ENCODE peak calls at places on chromosomes 3 and 15, in five cellular contexts. K is thoracic aorta, J is tibial nerve, X is pancreas, B is HCT116. S is an unnamed sample. For H3K9me3, H3K4me1 and H3K36me3, the result is how much of the 10 kb centered on the place peaks cover.

GRCh38 chr3:127108796-127109195 is 84.1 kb upstream of the PRR23E start:
- DNase-seq in B (no peak), X (no peak), K (no peak), J (no peak), S (no peak)

GRCh38 chr3:35383719-35384555 is 255.4 kb upstream of the ARPP21 start:
- DNase-seq in X (no peak), B (no peak), K (no peak), J (no peak), S (no peak)

GRCh38 chr15:90364251-90364650 is 12.2 kb downstream of the ZNF774 start:
- DNase-seq in X (no peak), K (no peak), J (no peak), B (no peak), S (no peak)

GRCh38 chr3:61979645-61980430 is 393.5 kb downstream of the FEZF2 start:
- DNase-seq in K (no peak), B (no peak), X (no peak), J (no peak), S (no peak)

GRCh38 chr3:49359623-49360022 is 1.5 kb upstream of the GPX1 start:
- DNase-seq in J (no peak), K (no peak), X (no peak), B (no peak), S (no peak)

GRCh38 chr3:188036375-188036985 is 117.5 kb upstream of the LPP start:
- DNase-seq in X (peak), K (no peak), J (no peak), B (no peak), S (no peak)

GRCh38 chr15:58628206-58629057 is 121.1 kb downstream of the ADAM10 start:
- DNase-seq in X (no peak), K (no peak), J (no peak), B (no peak), S (no peak)

GRCh38 chr15:63104727-63105126 is 16.9 kb upstream of the LACTB start:
- DNase-seq in X (no peak), J (no peak), K (no peak), B (no peak), S (no peak)

GRCh38 chr3:42398080-42398479 is 12.3 kb downstream of the LYZL4 start:
- DNase-seq in X (no peak), J (no peak), B (no peak), K (no peak), S (no peak)

GRCh38 chr15:46900992-46901391 is 816.3 kb upstream of the SEMA6D start:
- DNase-seq in J (no peak), X (no peak), K (no peak), B (no peak), S (no peak)
- H3K9me3 ChIP-seq in J (under half), X (under half), K (under half), B (half or more), S (under half)

DNA sequence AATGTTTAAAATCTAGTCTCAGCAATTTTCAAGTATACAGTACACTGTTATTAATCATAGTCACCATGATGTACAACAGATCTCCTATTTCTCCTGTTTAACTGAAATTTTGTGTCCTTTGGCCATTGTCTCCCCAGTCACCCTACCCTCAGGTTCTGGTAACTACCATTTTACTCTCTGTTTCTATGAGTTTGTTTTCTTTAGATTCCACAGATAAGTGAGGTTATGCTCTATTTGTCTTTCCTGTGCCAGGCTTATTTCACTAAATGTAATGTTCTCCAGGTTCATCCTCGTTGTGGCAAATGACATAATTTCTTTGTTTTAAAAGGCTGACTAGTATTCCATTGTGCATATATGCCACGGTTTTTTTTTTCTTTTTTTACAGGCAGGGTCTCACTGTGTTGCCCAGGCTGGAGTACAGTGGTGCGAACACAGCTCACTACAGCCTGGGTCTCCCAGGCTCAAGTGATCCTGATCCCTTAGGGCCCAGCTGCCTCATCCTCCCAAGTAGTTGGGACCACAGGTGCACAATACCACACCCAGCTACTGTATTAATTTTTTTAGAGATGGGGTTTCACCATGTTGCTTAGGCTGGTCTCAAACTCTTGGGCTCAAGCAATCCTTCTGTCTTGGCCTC is 50.0 kb downstream of the RAB7A start:
- DNase-seq in X (no peak), B (no peak), J (no peak), K (no peak), S (no peak)
- H3K4me1 ChIP-seq in X (under half), B (under half), J (under half), K (half or more), S (under half)

GRCh38 chr3:108861401-108861800 is 38.8 kb downstream of the TRAT1 start:
- DNase-seq in J (no peak), B (no peak), X (no peak), K (no peak), S (no peak)

GRCh38 chr3:108863799-108864135 is 41.2 kb downstream of the TRAT1 start:
- DNase-seq in J (no peak), X (no peak), B (peak), K (no peak), S (no peak)

GRCh38 chr3:108862865-108863798 is 40.5 kb downstream of the TRAT1 start:
- DNase-seq in K (no peak), X (no peak), J (no peak), B (peak), S (no peak)
- H3K36me3 ChIP-seq in K (under half), X (under half), J (under half), B (under half), S (under half)

GRCh38 chr15:46059921-46060565 is 425.2 kb downstream of the SQOR start:
- DNase-seq in J (no peak), K (no peak), X (no peak), B (no peak), S (no peak)
- H3K9me3 ChIP-seq in J (under half), K (under half), X (under half), B (under half), S (under half)

DNA sequence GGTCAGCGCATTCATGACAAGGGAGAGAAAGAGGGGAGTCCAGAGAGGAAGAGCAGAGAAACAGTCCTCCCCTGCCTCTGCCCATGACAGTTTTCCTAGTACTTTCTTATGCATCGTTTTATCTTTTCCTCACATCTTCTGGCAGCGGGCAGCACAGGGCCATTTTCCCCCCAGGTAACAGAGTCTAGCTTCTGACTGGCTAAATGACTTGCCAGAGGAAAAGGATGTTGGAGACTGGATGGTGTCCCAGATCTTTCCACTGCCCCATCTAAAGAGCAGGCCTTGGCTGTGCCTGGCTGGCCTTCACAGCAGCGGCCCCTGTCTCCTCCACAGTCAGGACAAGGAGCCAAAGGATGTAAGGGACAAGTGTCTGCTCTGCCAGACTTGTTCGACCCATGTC is 59.3 kb downstream of the CTDSPL start:
- DNase-seq in K (no peak), X (no peak), J (no peak), B (no peak), S (no peak)
- H3K4me1 ChIP-seq in K (half or more), X (under half), J (under half), B (under half), S (under half)

GRCh38 chr15:41819455-41820050 is 8.3 kb upstream of the JMJD7 start:
- DNase-seq in J (no peak), B (no peak), X (peak), K (no peak), S (peak)
- H3K36me3 ChIP-seq in J (half or more), B (under half), X (under half), K (half or more), S (half or more)

GRCh38 chr3:21314688-21315087 is 436.3 kb downstream of the ZNF385D start:
- DNase-seq in X (no peak), J (no peak), B (no peak), K (no peak), S (no peak)

GRCh38 chr3:21310176-21310575 is 440.8 kb downstream of the ZNF385D start:
- DNase-seq in B (no peak), X (no peak), K (no peak), J (no peak), S (no peak)

DNA sequence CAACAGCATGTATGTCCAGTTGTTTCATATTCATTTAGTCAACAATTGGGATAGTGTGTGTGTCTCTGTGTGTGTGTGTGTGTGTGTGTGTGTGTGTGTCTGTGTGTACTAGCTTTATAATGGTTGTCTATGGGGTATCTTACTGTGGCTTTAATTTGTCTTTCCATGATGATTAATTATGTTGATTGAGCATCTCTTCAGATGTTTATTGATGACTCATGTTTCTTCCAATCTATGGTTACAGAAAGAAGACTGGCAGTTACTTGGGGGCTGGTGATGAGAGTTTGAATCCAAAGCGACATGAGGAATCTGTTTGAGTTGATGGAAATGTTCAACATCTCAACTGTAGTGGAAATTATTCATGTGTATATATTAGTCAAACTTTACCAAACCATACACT is 440.1 kb downstream of the ZNF385D start:
- DNase-seq in B (no peak), X (no peak), K (no peak), J (no peak), S (no peak)
- H3K9me3 ChIP-seq in B (under half), X (under half), K (under half), J (under half), S (under half)

GRCh38 chr3:46954178-46954577 is 22.4 kb downstream of the CCDC12 start:
- DNase-seq in X (no peak), J (no peak), K (no peak), B (no peak), S (no peak)
- H3K4me1 ChIP-seq in X (half or more), J (under half), K (half or more), B (under half), S (under half)

S was measured in RWPE2.